ENCODE peak calls at places on chromosome 20, in six cellular contexts. B is stimulated activated CD8-positive, alpha-beta memory T cell treated with anti-CD3 and anti-CD28 coated beads, Interleukin-15, amount 100 ng/mL, for 48 hours; A is A172; V is A549; M is ovary; F is stomach. H is an unnamed sample.
A peak's percentile ranks its signal among the peaks of the same experiment; 100 is the strongest.

GRCh38 chr20:50003253-50003656 is 20.5 kb downstream of the SNAI1 start:
- DNase-seq in M (no peak), B (no peak), A (no peak), V (no peak), F (no peak), H (no peak)

GRCh38 chr20:35312348-35312747 is 20.1 kb upstream of the FAM83C start:
- DNase-seq in F (no peak), A (peak; percentile 100), M (no peak), V (peak; percentile 75), B (no peak), H (no peak)

GRCh38 chr20:62366370-62367135 is 559 bp downstream of the LAMA5 start:
- DNase-seq in V (no peak), F (no peak), M (no peak), B (no peak), A (no peak), H (no peak)

GRCh38 chr20:5463007-5463686 is 146.4 kb upstream of the PROKR2 start:
- DNase-seq in A (no peak), V (no peak), F (no peak), B (no peak), M (no peak), H (no peak)

GRCh38 chr20:47493175-47493953 is 8.3 kb upstream of the NCOA3 start:
- DNase-seq in B (no peak), F (peak; percentile 94), A (peak; percentile 53), V (peak; percentile 37), M (peak; percentile 93), H (peak; percentile 94)

GRCh38 chr20:45020236-45020886 is 54.0 kb downstream of the STK4 start:
- DNase-seq in F (no peak), V (no peak), B (no peak), M (no peak), A (no peak), H (peak; percentile 13)

GRCh38 chr20:35344354-35344837 is 52.2 kb upstream of the FAM83C start:
- DNase-seq in B (no peak), A (peak; percentile 95), V (no peak), F (peak; percentile 56), M (peak; percentile 55), H (peak; percentile 61)

GRCh38 chr20:57224641-57225138 is 41.8 kb downstream of the BMP7 start:
- DNase-seq in F (no peak), A (no peak), M (no peak), V (no peak), B (no peak), H (no peak)

GRCh38 chr20:43189614-43190331 is at the start of gene PTPRT:
- DNase-seq in B (no peak), A (no peak), M (no peak), V (no peak), F (no peak), H (no peak)

GRCh38 chr20:25195962-25196700 is 619 bp downstream of the ENTPD6 start:
- DNase-seq in F (peak; percentile 62), A (peak; percentile 22), B (no peak), V (peak; percentile 29), M (no peak), H (peak; percentile 86)

GRCh38 chr20:8616792-8617191 is 452.1 kb upstream of the PLCB4 start:
- DNase-seq in B (no peak), A (no peak), M (no peak), V (no peak), F (no peak), H (no peak)

GRCh38 chr20:59063358-59064213 is 21.0 kb upstream of the PRELID3B start:
- DNase-seq in M (peak; percentile 26), B (no peak), F (no peak), V (peak; percentile 39), A (peak; percentile 82), H (no peak)

GRCh38 chr20:38825901-38826625 is 20.6 kb downstream of the PPP1R16B start:
- DNase-seq in A (peak; percentile 55), B (no peak), V (peak; percentile 12), M (no peak), F (no peak), H (no peak)

GRCh38 chr20:43666376-43667328 is at the start of gene MYBL2:
- DNase-seq in V (peak; percentile 36), B (peak; percentile 49), A (peak; percentile 48), F (peak; percentile 66), M (peak; percentile 59), H (peak; percentile 75)

GRCh38 chr20:59051666-59052065 is 9.1 kb upstream of the PRELID3B start:
- DNase-seq in A (no peak), M (no peak), B (no peak), V (no peak), F (no peak), H (no peak)

GRCh38 chr20:45834797-45835161 is 1.2 kb downstream of the SNX21 start:
- DNase-seq in V (no peak), F (no peak), B (no peak), A (no peak), M (peak; percentile 64), H (no peak)

H was measured in left colon.